ENCODE peak calls at places on chromosomes 1 and 21, in eight cellular contexts. J is ovary, H is endothelial cell, W is astrocyte of the cerebellum, B is cardiac fibroblast, X is transverse colon, Q is MCF 10A, Y is GM13977. O is an unnamed sample.

GRCh38 chr1:42935313-42935624 is 23.4 kb downstream of the SLC2A1 start:
- DNase-seq in W (no peak), B (no peak), X (peak), Q (no peak), H (no peak), Y (no peak), J (no peak), O (no peak)

GRCh38 chr21:34071683-34072082 is 1.7 kb upstream of the MRPS6 start:
- DNase-seq in H (no peak), X (no peak), W (no peak), Y (no peak), B (no peak), Q (no peak), J (no peak), O (no peak)

GRCh38 chr1:154326546-154327465 is 1.5 kb downstream of the ATP8B2 start:
- DNase-seq in X (no peak), Q (peak), Y (no peak), W (no peak), B (peak), J (peak), H (no peak), O (no peak)

GRCh38 chr1:43354936-43355335 is 3.8 kb upstream of the CDC20 start:
- DNase-seq in H (no peak), X (no peak), B (peak), Y (no peak), J (no peak), Q (no peak), W (no peak), O (no peak)

GRCh38 chr1:43533615-43534014 is 2.9 kb downstream of the PTPRF start:
- DNase-seq in B (no peak), W (no peak), J (no peak), X (no peak), Y (no peak), Q (no peak), H (no peak), O (no peak)

GRCh38 chr21:26170471-26171309 is at the start of gene APP:
- DNase-seq in X (peak), Y (peak), W (peak), H (peak), Q (peak), J (peak), B (peak), O (peak)

GRCh38 chr1:43564617-43565348 is 34.1 kb downstream of the PTPRF start:
- DNase-seq in B (no peak), J (no peak), W (no peak), X (no peak), Q (no peak), H (no peak), Y (no peak), O (no peak)

GRCh38 chr1:11176081-11176706 is 13.0 kb upstream of the ANGPTL7 start:
- DNase-seq in H (no peak), W (no peak), X (no peak), Y (no peak), J (no peak), B (no peak), Q (no peak), O (no peak)

GRCh38 chr1:160993544-160993943 is 27.4 kb downstream of the F11R start:
- DNase-seq in W (peak), J (no peak), Y (no peak), X (no peak), Q (peak), B (peak), H (no peak), O (no peak)

GRCh38 chr1:25556791-25557476 is 13.5 kb downstream of the LDLRAP1 start:
- DNase-seq in W (peak), B (peak), J (no peak), X (peak), Y (no peak), Q (peak), H (no peak), O (no peak)

GRCh38 chr1:50959303-50959912 is 659 bp downstream of the FAF1 start:
- DNase-seq in Q (peak), Y (peak), J (peak), X (peak), H (no peak), B (peak), W (no peak), O (peak)

GRCh38 chr1:150121236-150121862 is 28.4 kb upstream of the PLEKHO1 start:
- DNase-seq in Y (no peak), W (no peak), B (peak), X (no peak), J (no peak), H (no peak), Q (no peak), O (no peak)

GRCh38 chr1:67570473-67571143 is 114.4 kb upstream of the GADD45A start:
- DNase-seq in W (peak), X (no peak), H (no peak), B (peak), Q (peak), Y (no peak), J (no peak), O (no peak)

GRCh38 chr1:1132928-1133750 is 17.2 kb upstream of the C1orf159 start:
- DNase-seq in W (no peak), X (peak), H (no peak), Q (no peak), Y (no peak), B (peak), J (no peak), O (no peak)

GRCh38 chr1:10724948-10725852 is 71.2 kb downstream of the CASZ1 start:
- DNase-seq in H (no peak), Y (no peak), W (peak), B (no peak), X (no peak), J (no peak), Q (no peak), O (no peak)

GRCh38 chr21:35520302-35520701 is 471.2 kb upstream of the RUNX1 start:
- DNase-seq in X (no peak), B (no peak), Q (no peak), W (no peak), H (no peak), J (no peak), Y (no peak), O (no peak)

GRCh38 chr1:153977250-153978240 is at the start of gene JTB:
- DNase-seq in Y (peak), X (peak), J (peak), H (peak), W (no peak), B (peak), Q (peak), O (peak)

GRCh38 chr1:223702735-223703667 is 9.3 kb upstream of the CAPN2 start:
- DNase-seq in Q (peak), J (no peak), H (no peak), X (no peak), W (no peak), Y (no peak), B (peak), O (no peak)

GRCh38 chr1:220950576-220950975 is 71.3 kb downstream of the HLX start:
- DNase-seq in X (no peak), Q (peak), J (no peak), Y (no peak), H (no peak), B (peak), W (no peak), O (no peak)

GRCh38 chr1:42013881-42014470 is 95.3 kb upstream of the HIVEP3 start:
- DNase-seq in H (no peak), Q (no peak), Y (no peak), X (no peak), B (peak), J (no peak), W (no peak), O (no peak)

GRCh38 chr1:25066731-25067520 is 136.8 kb upstream of the RUNX3 start:
- DNase-seq in J (no peak), Q (peak), Y (no peak), H (no peak), W (no peak), X (no peak), B (no peak), O (no peak)

GRCh38 chr1:22142315-22143064 is 407 bp downstream of the WNT4 start:
- DNase-seq in X (peak), J (no peak), H (peak), Y (peak), B (peak), W (no peak), Q (peak), O (peak)

GRCh38 chr1:18575620-18576019 is 55.0 kb upstream of the PAX7 start:
- DNase-seq in H (peak), W (no peak), X (peak), Y (peak), J (no peak), B (peak), Q (no peak), O (peak)

GRCh38 chr1:94036721-94037120 is 84.2 kb downstream of the ABCA4 start:
- DNase-seq in J (no peak), Q (peak), H (no peak), B (peak), W (no peak), Y (no peak), X (no peak), O (no peak)

GRCh38 chr1:11341881-11342552 is 69.0 kb downstream of the UBIAD1 start:
- DNase-seq in X (no peak), B (no peak), H (no peak), Q (peak), J (no peak), W (no peak), Y (no peak), O (no peak)

GRCh38 chr1:15803380-15803779 is 4.1 kb downstream of the UQCRHL start:
- DNase-seq in X (no peak), Q (peak), J (no peak), H (peak), Y (peak), B (peak), W (no peak), O (no peak)

GRCh38 chr1:220521755-220522154 is 6.2 kb upstream of the MARK1 start:
- DNase-seq in H (no peak), J (no peak), B (no peak), Y (no peak), W (no peak), Q (no peak), X (no peak), O (no peak)

GRCh38 chr1:153358691-153358975 is 979 bp downstream of the S100A9 start:
- DNase-seq in J (no peak), B (no peak), Y (no peak), X (no peak), W (no peak), Q (no peak), H (no peak), O (no peak)

GRCh38 chr1:33972676-33973395 is 109.0 kb downstream of the HMGB4 start:
- DNase-seq in Q (no peak), J (no peak), H (no peak), W (no peak), X (no peak), B (no peak), Y (no peak), O (no peak)

GRCh38 chr1:107460009-107460408 is 319.2 kb downstream of the NTNG1 start:
- DNase-seq in B (no peak), H (no peak), Q (no peak), W (no peak), X (peak), J (no peak), Y (no peak), O (no peak)

GRCh38 chr1:239354211-239354610 is 32.2 kb upstream of the CHRM3 start:
- DNase-seq in X (no peak), J (no peak), H (no peak), Y (no peak), Q (peak), B (no peak), W (no peak), O (no peak)

GRCh38 chr1:116375165-116375883 is 2.3 kb downstream of the ATP1A1 start:
- DNase-seq in Q (peak), X (no peak), W (no peak), B (peak), Y (no peak), H (no peak), J (no peak), O (no peak)

GRCh38 chr1:218588555-218589172 is 243.5 kb downstream of the TGFB2 start:
- DNase-seq in H (no peak), Q (no peak), B (no peak), J (no peak), W (no peak), Y (no peak), X (no peak), O (no peak)

GRCh38 chr1:162080472-162081015 is 11.1 kb downstream of the NOS1AP start:
- DNase-seq in Y (no peak), J (no peak), X (no peak), H (no peak), Q (peak), W (no peak), B (no peak), O (no peak)

GRCh38 chr21:46213620-46214286 is 14.8 kb downstream of the LSS start:
- DNase-seq in W (no peak), B (no peak), X (no peak), Y (no peak), Q (no peak), H (no peak), J (no peak), O (no peak)

GRCh38 chr1:52668711-52669110 is 29.4 kb downstream of the COA7 start:
- DNase-seq in B (peak), Q (peak), Y (no peak), J (no peak), X (no peak), H (no peak), W (no peak), O (no peak)

GRCh38 chr1:227897704-227898438 is 49.9 kb downstream of the WNT9A start:
- DNase-seq in H (no peak), X (peak), W (no peak), Y (no peak), J (peak), Q (no peak), B (no peak), O (no peak)

GRCh38 chr1:15005116-15005515 is 148.4 kb upstream of the TMEM51 start:
- DNase-seq in X (no peak), W (no peak), B (no peak), H (no peak), J (no peak), Q (peak), Y (no peak), O (no peak)

GRCh38 chr1:31773861-31774260 is 9.7 kb upstream of the ADGRB2 start:
- DNase-seq in B (no peak), H (no peak), Q (no peak), W (no peak), J (no peak), X (no peak), Y (no peak), O (no peak)

GRCh38 chr1:159944623-159945455 is 574 bp downstream of the IGSF9 start:
- DNase-seq in B (no peak), X (no peak), W (no peak), Q (no peak), Y (no peak), J (no peak), H (no peak), O (no peak)

GRCh38 chr1:159947942-159948341 is 2.5 kb upstream of the IGSF9 start:
- DNase-seq in W (no peak), Y (no peak), X (peak), H (no peak), Q (no peak), B (no peak), J (no peak), O (no peak)

GRCh38 chr1:159943908-159944622 is 1.3 kb downstream of the IGSF9 start:
- DNase-seq in H (no peak), W (no peak), J (no peak), Y (peak), B (no peak), Q (peak), X (no peak), O (no peak)

GRCh38 chr1:159946242-159947187 is 1.1 kb upstream of the IGSF9 start:
- DNase-seq in B (no peak), Q (no peak), Y (no peak), X (peak), J (no peak), H (no peak), W (no peak), O (no peak)

DNA sequence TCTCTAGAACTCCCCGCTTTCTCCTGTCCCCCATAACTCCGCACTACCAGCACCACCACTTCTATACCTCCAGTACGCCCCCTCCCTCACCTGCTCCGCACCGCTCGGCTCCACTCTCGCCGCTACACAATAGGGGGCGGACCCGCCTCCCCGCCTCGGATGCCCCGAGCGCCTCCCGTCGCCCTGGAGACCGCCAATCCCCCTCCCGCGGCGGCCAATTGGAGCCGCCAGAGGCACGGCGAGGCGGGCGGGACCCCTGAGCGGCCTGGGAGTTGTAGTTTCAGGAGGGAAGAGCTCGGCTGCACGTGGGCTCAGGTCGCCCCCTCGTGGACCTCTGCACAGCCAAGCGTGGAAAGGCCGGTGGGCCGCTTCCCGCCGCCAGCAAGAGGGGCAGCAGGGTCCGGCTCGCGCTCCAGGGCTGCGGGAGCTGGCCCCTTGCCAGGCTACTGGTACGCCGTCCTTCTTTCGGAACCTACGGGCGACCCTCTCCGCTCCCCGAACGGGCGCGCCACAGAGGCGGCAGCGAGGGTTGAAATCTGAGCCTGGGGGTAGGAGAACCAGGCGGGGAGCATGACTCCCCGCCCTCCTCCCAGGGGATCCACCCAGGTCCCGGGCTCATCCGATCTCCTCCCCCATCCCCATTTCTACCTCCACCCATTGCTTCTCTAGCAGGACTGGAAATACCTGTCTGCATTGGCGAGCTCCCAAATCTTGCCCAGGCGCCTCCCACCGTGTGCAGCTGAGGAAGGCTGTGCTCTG is at the start of gene IGSF9:
- DNase-seq in W (no peak), Q (peak), X (peak), Y (peak), H (peak), B (peak), J (peak), O (peak)
- TF ChIP-seq CTCF in W (peak), Q (peak), X (peak), Y (peak), H (peak), B (no peak), J (peak), O (peak)

GRCh38 chr1:38360807-38361206 is 314.2 kb upstream of the POU3F1 start:
- DNase-seq in H (no peak), Q (no peak), J (no peak), X (no peak), W (no peak), Y (no peak), B (no peak), O (no peak)
- TF ChIP-seq CTCF in H (no peak), Q (no peak), J (no peak), X (no peak), W (no peak), Y (no peak), B (no peak), O (no peak)

DNA sequence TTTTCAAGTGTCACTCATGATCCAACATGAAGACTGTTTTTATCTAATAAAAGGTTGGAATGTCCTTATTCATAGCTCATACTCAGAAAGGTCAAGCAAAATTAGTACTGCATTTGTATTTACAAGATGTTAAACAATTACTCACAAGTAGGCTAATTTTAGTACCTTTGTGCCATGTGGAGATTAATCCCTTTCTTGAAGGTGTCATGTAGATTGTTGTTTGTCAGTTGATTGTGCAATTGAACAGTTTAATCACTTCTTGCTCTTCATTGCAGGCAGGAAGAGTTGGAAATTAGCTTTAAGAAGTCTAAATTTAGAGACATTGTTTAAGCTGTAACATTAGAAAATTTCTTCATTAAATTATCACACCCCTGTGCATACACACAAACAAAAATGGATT is 847.1 kb downstream of the KCNT2 start:
- DNase-seq in B (no peak), X (no peak), J (no peak), H (no peak), Q (peak), W (no peak), Y (no peak), O (no peak)
- TF ChIP-seq CTCF in B (no peak), X (no peak), J (no peak), H (no peak), Q (no peak), W (no peak), Y (no peak), O (no peak)

DNA sequence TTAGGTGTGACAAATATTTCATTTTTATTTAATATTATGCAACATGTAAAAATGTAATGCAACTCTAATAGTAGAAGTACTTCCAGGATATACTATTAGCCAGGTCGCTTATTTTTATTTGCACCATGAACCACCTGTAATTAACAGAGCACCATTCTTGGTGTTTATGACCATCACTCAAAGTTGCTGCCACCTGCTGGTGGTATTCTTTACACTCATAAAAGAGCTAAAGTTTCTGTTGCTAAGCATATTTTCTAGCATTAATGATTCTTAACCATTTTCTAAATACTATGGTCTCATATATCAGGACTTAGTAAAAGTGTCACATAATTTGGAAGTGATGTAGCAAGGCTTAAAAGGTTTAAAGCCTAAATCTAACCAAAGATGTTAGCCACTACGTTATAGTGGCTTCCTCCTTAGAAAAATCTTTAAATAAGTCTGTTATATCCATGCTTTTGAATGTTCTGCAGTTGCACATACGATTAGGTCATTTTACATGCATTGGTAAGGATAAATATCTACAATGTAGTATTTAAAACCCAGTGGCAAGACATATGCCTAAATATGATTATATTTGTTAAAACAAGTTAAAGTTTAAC is 244.5 kb downstream of the NEGR1 start:
- DNase-seq in J (no peak), H (peak), B (peak), W (peak), X (peak), Q (peak), Y (peak), O (peak)
- TF ChIP-seq CTCF in J (no peak), H (peak), B (peak), W (peak), X (peak), Q (peak), Y (peak), O (peak)

GRCh38 chr1:197399691-197400521 is 131.9 kb downstream of the CRB1 start:
- DNase-seq in Y (peak), W (peak), X (no peak), J (no peak), B (peak), H (peak), Q (peak), O (peak)
- TF ChIP-seq CTCF in Y (peak), W (peak), X (peak), J (no peak), B (peak), H (peak), Q (peak), O (peak)

GRCh38 chr1:58551741-58552140 is 5.2 kb upstream of the OMA1 start:
- DNase-seq in Q (no peak), H (no peak), X (no peak), W (no peak), B (no peak), Y (no peak), J (no peak), O (no peak)

GRCh38 chr1:58549231-58549958 is 2.9 kb upstream of the OMA1 start:
- DNase-seq in H (no peak), Y (no peak), Q (no peak), W (no peak), X (no peak), J (no peak), B (no peak), O (no peak)

GRCh38 chr1:58555393-58555792 is 8.9 kb upstream of the OMA1 start:
- DNase-seq in Q (no peak), J (no peak), B (no peak), W (no peak), Y (no peak), H (no peak), X (no peak), O (no peak)
- TF ChIP-seq CTCF in Q (no peak), J (no peak), B (no peak), W (no peak), Y (no peak), H (no peak), X (no peak), O (no peak)